ENCODE peak calls at places on chromosomes 1 and 21, in nine cellular contexts. One of them, this sample, is unnamed.

GRCh38 chr21:43916691-43917514 is 51.9 kb downstream of the AGPAT3 start:
- DNase-seq in endodermal cell: peak; percentile 66
- DNase-seq in thoracic aorta: no peak
- DNase-seq in OCI-LY7: no peak
- DNase-seq in AG10803: no peak
- DNase-seq in pancreas: no peak
- DNase-seq in hepatocyte: no peak
- DNase-seq in heart right ventricle: no peak
- DNase-seq in BJ: no peak
- DNase-seq in this sample: no peak

GRCh38 chr1:69492286-69492685 is 75.4 kb upstream of the LRRC7 start:
- DNase-seq in heart right ventricle: no peak
- DNase-seq in OCI-LY7: no peak
- DNase-seq in thoracic aorta: no peak
- DNase-seq in pancreas: no peak
- DNase-seq in BJ: no peak
- DNase-seq in AG10803: peak; percentile 12
- DNase-seq in hepatocyte: no peak
- DNase-seq in endodermal cell: no peak
- DNase-seq in this sample: no peak

GRCh38 chr1:169475806-169476205 is 9.9 kb downstream of the SLC19A2 start:
- DNase-seq in hepatocyte: no peak
- DNase-seq in pancreas: no peak
- DNase-seq in AG10803: no peak
- DNase-seq in thoracic aorta: no peak
- DNase-seq in BJ: no peak
- DNase-seq in OCI-LY7: no peak
- DNase-seq in heart right ventricle: no peak
- DNase-seq in endodermal cell: no peak
- DNase-seq in this sample: no peak

GRCh38 chr1:156540955-156541354 is 31.4 kb downstream of the IQGAP3 start:
- DNase-seq in OCI-LY7: no peak
- DNase-seq in endodermal cell: no peak
- DNase-seq in pancreas: no peak
- DNase-seq in thoracic aorta: no peak
- DNase-seq in BJ: no peak
- DNase-seq in hepatocyte: no peak
- DNase-seq in AG10803: peak; percentile 20
- DNase-seq in heart right ventricle: no peak
- DNase-seq in this sample: no peak

GRCh38 chr1:62870148-62870547 is 86.2 kb downstream of the ATG4C start:
- DNase-seq in OCI-LY7: no peak
- DNase-seq in BJ: peak; percentile 5
- DNase-seq in heart right ventricle: no peak
- DNase-seq in thoracic aorta: no peak
- DNase-seq in pancreas: no peak
- DNase-seq in endodermal cell: no peak
- DNase-seq in AG10803: peak; percentile 48
- DNase-seq in hepatocyte: no peak
- DNase-seq in this sample: no peak

GRCh38 chr1:197210426-197210825 is 57.6 kb upstream of the CRB1 start:
- DNase-seq in heart right ventricle: no peak
- DNase-seq in AG10803: peak; percentile 7
- DNase-seq in BJ: no peak
- DNase-seq in pancreas: no peak
- DNase-seq in endodermal cell: no peak
- DNase-seq in thoracic aorta: no peak
- DNase-seq in hepatocyte: no peak
- DNase-seq in OCI-LY7: no peak
- DNase-seq in this sample: no peak

GRCh38 chr21:45017376-45017960 is 56.9 kb upstream of the ADARB1 start:
- DNase-seq in OCI-LY7: no peak
- DNase-seq in endodermal cell: no peak
- DNase-seq in heart right ventricle: no peak
- DNase-seq in hepatocyte: no peak
- DNase-seq in pancreas: no peak
- DNase-seq in BJ: no peak
- DNase-seq in thoracic aorta: no peak
- DNase-seq in AG10803: no peak
- DNase-seq in this sample: no peak

GRCh38 chr1:38151399-38151798 is 104.8 kb upstream of the POU3F1 start:
- DNase-seq in AG10803: no peak
- DNase-seq in pancreas: no peak
- DNase-seq in BJ: no peak
- DNase-seq in OCI-LY7: peak; percentile 59
- DNase-seq in thoracic aorta: no peak
- DNase-seq in heart right ventricle: no peak
- DNase-seq in hepatocyte: no peak
- DNase-seq in endodermal cell: no peak
- DNase-seq in this sample: no peak

GRCh38 chr1:150562384-150563339 is 13.5 kb downstream of the ADAMTSL4 start:
- DNase-seq in endodermal cell: peak; percentile 70
- DNase-seq in heart right ventricle: no peak
- DNase-seq in AG10803: no peak
- DNase-seq in BJ: no peak
- DNase-seq in hepatocyte: peak; percentile 43
- DNase-seq in thoracic aorta: no peak
- DNase-seq in OCI-LY7: peak; percentile 99
- DNase-seq in pancreas: no peak
- DNase-seq in this sample: no peak

GRCh38 chr21:33685613-33686197 is 43.4 kb downstream of the ITSN1 start:
- DNase-seq in heart right ventricle: no peak
- DNase-seq in AG10803: peak; percentile 95
- DNase-seq in OCI-LY7: no peak
- DNase-seq in endodermal cell: no peak
- DNase-seq in thoracic aorta: no peak
- DNase-seq in hepatocyte: no peak
- DNase-seq in pancreas: no peak
- DNase-seq in BJ: peak; percentile 70
- DNase-seq in this sample: no peak

GRCh38 chr1:175735144-175735543 is 8.3 kb downstream of the TNR start:
- DNase-seq in hepatocyte: no peak
- DNase-seq in OCI-LY7: no peak
- DNase-seq in AG10803: no peak
- DNase-seq in thoracic aorta: no peak
- DNase-seq in BJ: no peak
- DNase-seq in endodermal cell: no peak
- DNase-seq in pancreas: peak; percentile 27
- DNase-seq in heart right ventricle: no peak
- DNase-seq in this sample: no peak

GRCh38 chr1:1264026-1264425 is 9.6 kb downstream of the UBE2J2 start:
- DNase-seq in AG10803: no peak
- DNase-seq in thoracic aorta: no peak
- DNase-seq in heart right ventricle: no peak
- DNase-seq in hepatocyte: no peak
- DNase-seq in pancreas: no peak
- DNase-seq in BJ: no peak
- DNase-seq in OCI-LY7: no peak
- DNase-seq in endodermal cell: no peak
- DNase-seq in this sample: no peak

GRCh38 chr1:31381394-31382287 is 8.8 kb upstream of the FABP3 start:
- DNase-seq in OCI-LY7: no peak
- DNase-seq in pancreas: no peak
- DNase-seq in AG10803: peak; percentile 50
- DNase-seq in hepatocyte: no peak
- DNase-seq in thoracic aorta: no peak
- DNase-seq in BJ: no peak
- DNase-seq in heart right ventricle: peak; percentile 68
- DNase-seq in endodermal cell: no peak
- DNase-seq in this sample: no peak

DNA sequence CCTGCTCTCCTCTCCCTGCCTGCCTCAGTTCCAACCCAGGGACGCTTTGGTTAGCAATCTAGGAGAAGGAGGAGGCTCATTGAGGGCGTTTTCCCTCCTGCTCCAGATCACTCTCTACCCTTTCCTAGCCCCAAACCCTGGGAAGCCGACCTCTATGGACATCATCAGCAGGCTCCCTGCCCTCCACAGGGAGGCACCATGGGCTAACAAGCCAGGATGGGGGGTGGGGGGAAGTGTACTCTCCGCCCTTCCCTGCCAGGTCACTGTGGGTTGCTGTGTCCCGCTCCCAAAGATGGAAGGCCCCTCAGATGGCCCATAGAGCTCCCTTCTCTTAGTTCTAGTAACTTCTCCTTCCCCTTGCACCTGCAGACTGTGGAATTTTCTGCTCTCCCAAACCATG is 35.7 kb downstream of the KCND3 start:
- DNase-seq in AG10803: no peak
- DNase-seq in pancreas: no peak
- DNase-seq in heart right ventricle: no peak
- DNase-seq in endodermal cell: no peak
- DNase-seq in hepatocyte: no peak
- DNase-seq in OCI-LY7: no peak
- DNase-seq in thoracic aorta: no peak
- DNase-seq in BJ: no peak
- DNase-seq in this sample: no peak
- TF ChIP-seq CTCF in AG10803: no peak
- TF ChIP-seq CTCF in pancreas: no peak
- TF ChIP-seq CTCF in heart right ventricle: no peak
- TF ChIP-seq CTCF in endodermal cell: peak; percentile 14
- TF ChIP-seq CTCF in hepatocyte: no peak
- TF ChIP-seq CTCF in OCI-LY7: no peak
- TF ChIP-seq CTCF in thoracic aorta: no peak
- TF ChIP-seq CTCF in BJ: no peak
- TF ChIP-seq CTCF in this sample: no peak

GRCh38 chr1:6414443-6414844 is 5.3 kb downstream of the HES2 start:
- DNase-seq in OCI-LY7: peak; percentile 43
- DNase-seq in thoracic aorta: no peak
- DNase-seq in BJ: no peak
- DNase-seq in heart right ventricle: no peak
- DNase-seq in pancreas: no peak
- DNase-seq in hepatocyte: peak; percentile 69
- DNase-seq in AG10803: peak; percentile 41
- DNase-seq in endodermal cell: peak; percentile 90
- DNase-seq in this sample: no peak
- H3K4me3 ChIP-seq in OCI-LY7: no peak overlapping the region
- H3K4me3 ChIP-seq in thoracic aorta: no peak overlapping the region
- H3K4me3 ChIP-seq in BJ: no peak overlapping the region
- H3K4me3 ChIP-seq in heart right ventricle: no peak overlapping the region
- H3K4me3 ChIP-seq in pancreas: no peak overlapping the region
- H3K4me3 ChIP-seq in hepatocyte: no peak overlapping the region
- H3K4me3 ChIP-seq in AG10803: no peak overlapping the region
- H3K4me3 ChIP-seq in endodermal cell: no peak overlapping the region
- H3K4me3 ChIP-seq in this sample: no peak overlapping the region

GRCh38 chr1:2519729-2520128 is 6.7 kb downstream of the PANK4 start:
- DNase-seq in endodermal cell: no peak
- DNase-seq in thoracic aorta: no peak
- DNase-seq in heart right ventricle: no peak
- DNase-seq in AG10803: no peak
- DNase-seq in hepatocyte: no peak
- DNase-seq in BJ: no peak
- DNase-seq in OCI-LY7: no peak
- DNase-seq in pancreas: no peak
- DNase-seq in this sample: no peak
- TF ChIP-seq CTCF in endodermal cell: no peak
- TF ChIP-seq CTCF in thoracic aorta: no peak
- TF ChIP-seq CTCF in heart right ventricle: no peak
- TF ChIP-seq CTCF in AG10803: no peak
- TF ChIP-seq CTCF in hepatocyte: no peak
- TF ChIP-seq CTCF in BJ: no peak
- TF ChIP-seq CTCF in OCI-LY7: no peak
- TF ChIP-seq CTCF in pancreas: no peak
- TF ChIP-seq CTCF in this sample: no peak

GRCh38 chr21:31447477-31447876 is 103.4 kb upstream of the TIAM1 start:
- DNase-seq in pancreas: no peak
- DNase-seq in BJ: no peak
- DNase-seq in heart right ventricle: no peak
- DNase-seq in endodermal cell: no peak
- DNase-seq in OCI-LY7: no peak
- DNase-seq in AG10803: peak; percentile 2
- DNase-seq in thoracic aorta: no peak
- DNase-seq in hepatocyte: no peak
- DNase-seq in this sample: no peak

GRCh38 chr21:31444061-31444460 is 100.0 kb upstream of the TIAM1 start:
- DNase-seq in pancreas: no peak
- DNase-seq in heart right ventricle: no peak
- DNase-seq in thoracic aorta: no peak
- DNase-seq in hepatocyte: peak; percentile 19
- DNase-seq in BJ: no peak
- DNase-seq in AG10803: peak; percentile 9
- DNase-seq in endodermal cell: no peak
- DNase-seq in OCI-LY7: no peak
- DNase-seq in this sample: no peak

GRCh38 chr21:31442339-31442738 is 98.3 kb upstream of the TIAM1 start:
- DNase-seq in AG10803: no peak
- DNase-seq in endodermal cell: no peak
- DNase-seq in thoracic aorta: no peak
- DNase-seq in heart right ventricle: no peak
- DNase-seq in OCI-LY7: no peak
- DNase-seq in hepatocyte: no peak
- DNase-seq in pancreas: no peak
- DNase-seq in BJ: no peak
- DNase-seq in this sample: no peak

GRCh38 chr21:31449912-31450535 is 106.0 kb upstream of the TIAM1 start:
- DNase-seq in thoracic aorta: no peak
- DNase-seq in heart right ventricle: no peak
- DNase-seq in BJ: no peak
- DNase-seq in endodermal cell: no peak
- DNase-seq in AG10803: no peak
- DNase-seq in pancreas: no peak
- DNase-seq in OCI-LY7: no peak
- DNase-seq in hepatocyte: no peak
- DNase-seq in this sample: no peak

DNA sequence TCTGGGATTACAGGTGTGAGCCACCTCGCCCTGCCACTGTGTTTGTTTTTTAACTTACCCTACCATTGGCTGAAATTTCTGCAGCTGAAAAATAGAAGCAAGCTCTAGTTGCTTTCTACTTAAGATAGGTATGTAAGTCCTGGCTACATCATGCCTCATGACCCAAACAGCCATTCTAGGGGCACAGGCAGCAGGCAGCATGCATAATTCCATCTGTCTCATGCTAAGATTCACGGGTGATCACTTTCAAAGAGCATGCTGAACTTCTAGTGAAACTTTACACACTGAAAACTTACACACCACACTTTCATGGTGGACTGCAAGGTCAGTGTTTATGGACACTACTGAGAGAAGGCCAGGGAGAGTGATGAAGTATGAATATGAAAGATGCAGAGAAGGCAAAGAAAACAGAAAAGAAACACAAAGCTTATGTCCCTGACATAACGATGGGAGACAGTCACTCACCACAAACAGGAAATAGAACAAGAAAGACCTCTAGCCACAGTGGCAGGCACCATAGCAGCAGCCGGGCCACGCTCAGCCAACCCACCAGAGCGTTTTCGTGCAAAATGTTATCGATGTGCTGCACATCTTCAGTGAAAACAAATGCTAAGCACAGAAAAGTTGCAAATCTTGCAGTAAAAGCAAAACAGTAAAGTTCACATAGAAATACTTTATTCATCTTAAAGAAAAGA is 102.3 kb upstream of the TIAM1 start:
- DNase-seq in pancreas: no peak
- DNase-seq in hepatocyte: no peak
- DNase-seq in endodermal cell: no peak
- DNase-seq in AG10803: no peak
- DNase-seq in heart right ventricle: no peak
- DNase-seq in thoracic aorta: no peak
- DNase-seq in OCI-LY7: no peak
- DNase-seq in BJ: no peak
- DNase-seq in this sample: no peak
- H3K4me3 ChIP-seq in pancreas: no peak overlapping the region
- H3K4me3 ChIP-seq in hepatocyte: no peak overlapping the region
- H3K4me3 ChIP-seq in endodermal cell: no peak overlapping the region
- H3K4me3 ChIP-seq in AG10803: no peak overlapping the region
- H3K4me3 ChIP-seq in heart right ventricle: no peak overlapping the region
- H3K4me3 ChIP-seq in thoracic aorta: no peak overlapping the region
- H3K4me3 ChIP-seq in OCI-LY7: no peak overlapping the region
- H3K4me3 ChIP-seq in BJ: no peak overlapping the region
- H3K4me3 ChIP-seq in this sample: no peak overlapping the region

This sample was measured in LNCaP clone FGC.